ENCODE peak calls at places on chromosomes 4 and X, in four cellular contexts. K is mammary epithelial cell, H is heart right ventricle, O is GM23338. P is an unnamed sample.

GRCh38 chr4:78673258-78673817 is 102.8 kb upstream of the BMP2K start:
- DNase-seq in K (no peak), H (no peak), O (no peak), P (no peak)

GRCh38 chr4:121411151-121411744 is 30.4 kb upstream of the QRFPR start:
- DNase-seq in K (no peak), H (no peak), O (no peak), P (no peak)

GRCh38 chr4:188130355-188130754 is 8.9 kb upstream of the TRIML1 start:
- DNase-seq in K (no peak), H (no peak), O (peak), P (no peak)

GRCh38 chrX:136076942-136077341 is 70.4 kb upstream of the FHL1 start:
- DNase-seq in K (peak), H (no peak), O (no peak), P (no peak)

GRCh38 chrX:22589845-22590244 is 317.1 kb downstream of the CBLL2 start:
- DNase-seq in K (no peak), H (no peak), O (no peak), P (no peak)

GRCh38 chr4:8427761-8428287 is 12.7 kb downstream of the ACOX3 start:
- DNase-seq in K (peak), H (no peak), O (peak), P (no peak)

GRCh38 chr4:101315786-101316185 is 31.5 kb downstream of the PPP3CA start:
- DNase-seq in K (no peak), H (no peak), O (no peak), P (no peak)

GRCh38 chr4:13276357-13276756 is 207.8 kb downstream of the RAB28 start:
- DNase-seq in K (no peak), H (no peak), O (no peak), P (no peak)

GRCh38 chr4:4430492-4431195 is 43.7 kb downstream of the NSG1 start:
- DNase-seq in K (peak), H (no peak), O (peak), P (no peak)

GRCh38 chrX:106201502-106202178 is 33.5 kb downstream of the PWWP3B start:
- DNase-seq in K (no peak), H (no peak), O (peak), P (no peak)

GRCh38 chr4:74619931-74620702 is 174.2 kb downstream of the BTC start:
- DNase-seq in K (no peak), H (no peak), O (no peak), P (no peak)

GRCh38 chr4:2699534-2699933 is 56.6 kb downstream of the TNIP2 start:
- DNase-seq in K (no peak), H (no peak), O (no peak), P (no peak)

GRCh38 chrX:68511255-68511654 is 12.4 kb downstream of the YIPF6 start:
- DNase-seq in K (peak), H (no peak), O (peak), P (no peak)

GRCh38 chr4:156568041-156568440 is 403.6 kb downstream of the PDGFC start:
- DNase-seq in K (peak), H (no peak), O (no peak), P (no peak)

GRCh38 chr4:148346657-148347056 is 95.6 kb downstream of the NR3C2 start:
- DNase-seq in K (no peak), H (no peak), O (no peak), P (no peak)

GRCh38 chr4:954211-955020 is 19.0 kb downstream of the DGKQ start:
- DNase-seq in K (no peak), H (no peak), O (no peak), P (no peak)

GRCh38 chrX:83511208-83511607 is 3.1 kb downstream of the POU3F4 start:
- DNase-seq in K (no peak), H (no peak), O (peak), P (no peak)

GRCh38 chrX:40855411-40855810 is 120.1 kb upstream of the MED14 start:
- DNase-seq in K (peak), H (no peak), O (no peak), P (no peak)

GRCh38 chr4:96380106-96380505 is 540.2 kb downstream of the PDHA2 start:
- DNase-seq in K (no peak), H (no peak), O (no peak), P (no peak)

GRCh38 chrX:23907106-23907495 is 637 bp downstream of the APOO start:
- DNase-seq in K (no peak), H (no peak), O (peak), P (no peak)
- H3K27ac ChIP-seq in K (peak), H (peak), O (peak), P (peak)

GRCh38 chr4:125838239-125838601 is 523.5 kb downstream of the FAT4 start:
- DNase-seq in K (no peak), H (no peak), O (no peak), P (no peak)
- TF ChIP-seq CTCF in K (no peak), H (no peak), O (no peak), P (no peak)

GRCh38 chrX:139224953-139225665 is 305.4 kb upstream of the F9 start:
- DNase-seq in K (no peak), H (no peak), O (peak), P (no peak)

DNA sequence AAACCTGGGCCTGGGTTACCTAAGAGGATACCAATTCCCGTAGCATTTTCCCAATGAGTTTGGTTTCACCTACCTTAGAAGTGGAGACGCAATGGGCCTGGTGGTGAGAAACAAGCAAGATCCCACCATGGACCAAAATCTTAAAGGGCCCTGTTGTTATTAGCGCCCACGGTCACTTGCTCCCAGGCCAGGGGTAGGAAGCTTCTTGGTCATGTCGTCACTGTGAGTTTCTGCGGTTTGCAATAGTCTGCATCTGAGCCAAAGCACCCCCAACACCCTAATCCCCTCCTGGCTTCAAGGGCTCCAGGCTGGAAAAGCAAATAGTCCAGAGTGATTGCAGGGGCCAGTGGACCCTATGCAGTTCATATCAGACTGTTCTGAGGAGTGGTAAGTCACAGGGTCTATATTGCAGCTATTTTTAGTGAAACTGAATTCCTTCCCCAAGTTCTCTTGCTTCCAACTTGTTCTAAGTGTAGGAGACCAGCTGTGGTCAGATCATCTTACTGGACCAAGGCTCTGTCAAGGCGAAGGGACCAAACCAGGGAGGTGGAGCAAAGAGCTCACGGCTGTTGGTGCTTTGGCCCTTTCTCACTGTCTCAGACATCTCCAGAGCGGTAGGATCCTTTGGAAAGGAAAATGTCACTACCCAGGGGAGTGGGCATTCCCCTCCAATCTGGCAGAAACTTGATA is 307.9 kb upstream of the F9 start:
- DNase-seq in K (no peak), H (no peak), O (no peak), P (no peak)
- H3K4me3 ChIP-seq in K (no peak), H (no peak), O (no peak), P (no peak)

GRCh38 chr4:86822136-86822535 is 27.0 kb downstream of the SLC10A6 start:
- DNase-seq in K (no peak), H (no peak), O (no peak), P (no peak)

GRCh38 chr4:86815653-86816052 is 33.5 kb downstream of the SLC10A6 start:
- DNase-seq in K (no peak), H (no peak), O (no peak), P (no peak)

GRCh38 chr4:86816463-86817107 is 32.6 kb downstream of the SLC10A6 start:
- DNase-seq in K (no peak), H (peak), O (no peak), P (no peak)

GRCh38 chr4:86818845-86819244 is 30.3 kb downstream of the SLC10A6 start:
- DNase-seq in K (no peak), H (no peak), O (peak), P (no peak)

DNA sequence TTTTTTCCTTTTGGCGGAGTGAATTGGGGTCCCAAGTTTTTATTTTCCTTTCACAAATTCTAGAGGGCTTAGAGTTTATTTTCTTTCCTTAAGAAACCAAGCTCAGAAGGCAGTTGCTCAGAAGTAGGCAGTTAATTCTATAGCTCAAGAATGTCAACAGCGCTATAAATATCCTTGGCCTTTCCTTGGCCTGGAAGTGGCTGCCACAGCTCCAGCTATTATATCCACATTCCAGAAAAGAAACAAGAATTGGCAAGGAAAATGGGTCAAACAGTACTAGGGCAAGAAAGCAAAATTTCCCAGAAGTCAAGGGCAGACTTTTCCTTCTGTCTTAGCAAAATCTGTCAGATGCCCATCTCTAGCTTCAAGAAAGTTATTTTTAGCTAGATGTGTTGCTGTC is 31.0 kb downstream of the SLC10A6 start:
- DNase-seq in K (no peak), H (no peak), O (no peak), P (no peak)
- H3K27ac ChIP-seq in K (no peak), H (no peak), O (peak), P (no peak)